ENCODE peak calls at places on chromosomes 12 and 14, in six cellular contexts. One of them, this sample, is unnamed.

GRCh38 chr14:63964063-63964462 is 111.3 kb downstream of the SYNE2 start:
- DNase-seq in fibroblast of mammary gland: no peak
- DNase-seq in lower lobe of right lung: no peak
- DNase-seq in IMR-90: no peak
- DNase-seq in astrocyte: no peak
- DNase-seq in transverse colon: no peak
- DNase-seq in this sample: no peak

GRCh38 chr12:128592345-128592744 is 231.4 kb downstream of the SLC15A4 start:
- DNase-seq in fibroblast of mammary gland: no peak
- DNase-seq in lower lobe of right lung: no peak
- DNase-seq in IMR-90: no peak
- DNase-seq in astrocyte: no peak
- DNase-seq in transverse colon: no peak
- DNase-seq in this sample: no peak

GRCh38 chr14:26939756-26940155 is 341.9 kb upstream of the NOVA1 start:
- DNase-seq in fibroblast of mammary gland: no peak
- DNase-seq in lower lobe of right lung: no peak
- DNase-seq in IMR-90: no peak
- DNase-seq in astrocyte: no peak
- DNase-seq in transverse colon: no peak
- DNase-seq in this sample: no peak

GRCh38 chr12:52246720-52247621 is 13.9 kb downstream of the KRT7 start:
- DNase-seq in fibroblast of mammary gland: no peak
- DNase-seq in lower lobe of right lung: no peak
- DNase-seq in IMR-90: no peak
- DNase-seq in astrocyte: no peak
- DNase-seq in transverse colon: no peak
- DNase-seq in this sample: no peak

GRCh38 chr14:100440207-100440631 is 117.1 kb downstream of the SLC25A47 start:
- DNase-seq in fibroblast of mammary gland: peak
- DNase-seq in lower lobe of right lung: peak
- DNase-seq in IMR-90: peak
- DNase-seq in astrocyte: peak
- DNase-seq in transverse colon: peak
- DNase-seq in this sample: peak

GRCh38 chr14:93970589-93970966 is 5.8 kb downstream of the ASB2 start:
- DNase-seq in fibroblast of mammary gland: no peak
- DNase-seq in lower lobe of right lung: no peak
- DNase-seq in IMR-90: no peak
- DNase-seq in astrocyte: no peak
- DNase-seq in transverse colon: peak
- DNase-seq in this sample: no peak

GRCh38 chr14:102262894-102263462 is 42.0 kb downstream of the MOK start:
- DNase-seq in fibroblast of mammary gland: peak
- DNase-seq in lower lobe of right lung: no peak
- DNase-seq in IMR-90: peak
- DNase-seq in astrocyte: peak
- DNase-seq in transverse colon: no peak
- DNase-seq in this sample: peak

GRCh38 chr12:116698131-116698495 is 39.8 kb downstream of the SPRING1 start:
- DNase-seq in fibroblast of mammary gland: no peak
- DNase-seq in lower lobe of right lung: no peak
- DNase-seq in IMR-90: no peak
- DNase-seq in astrocyte: no peak
- DNase-seq in transverse colon: no peak
- DNase-seq in this sample: no peak

GRCh38 chr12:51183816-51184215 is 10.9 kb upstream of the TFCP2 start:
- DNase-seq in fibroblast of mammary gland: peak
- DNase-seq in lower lobe of right lung: no peak
- DNase-seq in IMR-90: peak
- DNase-seq in astrocyte: peak
- DNase-seq in transverse colon: peak
- DNase-seq in this sample: peak

GRCh38 chr14:67447033-67447381 is 35.0 kb upstream of the PLEK2 start:
- DNase-seq in fibroblast of mammary gland: no peak
- DNase-seq in lower lobe of right lung: no peak
- DNase-seq in IMR-90: no peak
- DNase-seq in astrocyte: no peak
- DNase-seq in transverse colon: no peak
- DNase-seq in this sample: no peak

GRCh38 chr12:58915634-58916033 is 4.7 kb downstream of the LRIG3 start:
- DNase-seq in fibroblast of mammary gland: peak
- DNase-seq in lower lobe of right lung: no peak
- DNase-seq in IMR-90: peak
- DNase-seq in astrocyte: peak
- DNase-seq in transverse colon: peak
- DNase-seq in this sample: peak

GRCh38 chr14:99578541-99579044 is 25.4 kb downstream of the CCDC85C start:
- DNase-seq in fibroblast of mammary gland: no peak
- DNase-seq in lower lobe of right lung: no peak
- DNase-seq in IMR-90: no peak
- DNase-seq in astrocyte: no peak
- DNase-seq in transverse colon: peak
- DNase-seq in this sample: peak

GRCh38 chr12:132686831-132687210 is 321 bp downstream of the POLE start:
- DNase-seq in fibroblast of mammary gland: no peak
- DNase-seq in lower lobe of right lung: peak
- DNase-seq in IMR-90: no peak
- DNase-seq in astrocyte: no peak
- DNase-seq in transverse colon: no peak
- DNase-seq in this sample: no peak

GRCh38 chr12:15044461-15044860 is 71.6 kb downstream of the PDE6H start:
- DNase-seq in fibroblast of mammary gland: peak
- DNase-seq in lower lobe of right lung: no peak
- DNase-seq in IMR-90: no peak
- DNase-seq in astrocyte: peak
- DNase-seq in transverse colon: no peak
- DNase-seq in this sample: peak

GRCh38 chr12:15555466-15555865 is 233.2 kb downstream of the PTPRO start:
- DNase-seq in fibroblast of mammary gland: no peak
- DNase-seq in lower lobe of right lung: no peak
- DNase-seq in IMR-90: no peak
- DNase-seq in astrocyte: peak
- DNase-seq in transverse colon: no peak
- DNase-seq in this sample: no peak

GRCh38 chr12:65232490-65233077 is 45.9 kb upstream of the MSRB3 start:
- DNase-seq in fibroblast of mammary gland: peak
- DNase-seq in lower lobe of right lung: no peak
- DNase-seq in IMR-90: peak
- DNase-seq in astrocyte: peak
- DNase-seq in transverse colon: no peak
- DNase-seq in this sample: peak

GRCh38 chr12:31366104-31366621 is 40.2 kb upstream of the SINHCAF start:
- DNase-seq in fibroblast of mammary gland: no peak
- DNase-seq in lower lobe of right lung: no peak
- DNase-seq in IMR-90: no peak
- DNase-seq in astrocyte: no peak
- DNase-seq in transverse colon: no peak
- DNase-seq in this sample: no peak

GRCh38 chr12:80941916-80942315 is 4.2 kb upstream of the LIN7A start:
- DNase-seq in fibroblast of mammary gland: peak
- DNase-seq in lower lobe of right lung: no peak
- DNase-seq in IMR-90: no peak
- DNase-seq in astrocyte: no peak
- DNase-seq in transverse colon: no peak
- DNase-seq in this sample: no peak

GRCh38 chr12:104183443-104183842 is 32.1 kb upstream of the TXNRD1 start:
- DNase-seq in fibroblast of mammary gland: no peak
- DNase-seq in lower lobe of right lung: no peak
- DNase-seq in IMR-90: no peak
- DNase-seq in astrocyte: no peak
- DNase-seq in transverse colon: no peak
- DNase-seq in this sample: no peak

GRCh38 chr12:48996794-48997718 is 2.1 kb downstream of the DDN start:
- DNase-seq in fibroblast of mammary gland: peak
- DNase-seq in lower lobe of right lung: peak
- DNase-seq in IMR-90: peak
- DNase-seq in astrocyte: peak
- DNase-seq in transverse colon: peak
- DNase-seq in this sample: peak

GRCh38 chr14:36660736-36661505 is 739 bp upstream of the PAX9 start:
- DNase-seq in fibroblast of mammary gland: no peak
- DNase-seq in lower lobe of right lung: no peak
- DNase-seq in IMR-90: no peak
- DNase-seq in astrocyte: no peak
- DNase-seq in transverse colon: no peak
- DNase-seq in this sample: no peak

GRCh38 chr14:98018626-98019025 is 1221.4 kb downstream of the VRK1 start:
- DNase-seq in fibroblast of mammary gland: no peak
- DNase-seq in lower lobe of right lung: no peak
- DNase-seq in IMR-90: no peak
- DNase-seq in astrocyte: no peak
- DNase-seq in transverse colon: no peak
- DNase-seq in this sample: no peak

GRCh38 chr12:13101854-13102375 is 1.6 kb downstream of the GSG1 start:
- DNase-seq in fibroblast of mammary gland: peak
- DNase-seq in lower lobe of right lung: no peak
- DNase-seq in IMR-90: peak
- DNase-seq in astrocyte: no peak
- DNase-seq in transverse colon: peak
- DNase-seq in this sample: no peak

GRCh38 chr12:21774358-21775129 is at the start of gene KCNJ8:
- DNase-seq in fibroblast of mammary gland: peak
- DNase-seq in lower lobe of right lung: peak
- DNase-seq in IMR-90: peak
- DNase-seq in astrocyte: peak
- DNase-seq in transverse colon: peak
- DNase-seq in this sample: peak

GRCh38 chr14:96363751-96364336 is 518 bp downstream of the GSKIP start:
- DNase-seq in fibroblast of mammary gland: peak
- DNase-seq in lower lobe of right lung: peak
- DNase-seq in IMR-90: peak
- DNase-seq in astrocyte: peak
- DNase-seq in transverse colon: peak
- DNase-seq in this sample: peak

GRCh38 chr12:68675098-68675842 is 11.5 kb upstream of the NUP107 start:
- DNase-seq in fibroblast of mammary gland: no peak
- DNase-seq in lower lobe of right lung: peak
- DNase-seq in IMR-90: no peak
- DNase-seq in astrocyte: peak
- DNase-seq in transverse colon: peak
- DNase-seq in this sample: no peak

GRCh38 chr12:111033281-111034147 is 113.1 kb upstream of the MYL2 start:
- DNase-seq in fibroblast of mammary gland: no peak
- DNase-seq in lower lobe of right lung: no peak
- DNase-seq in IMR-90: no peak
- DNase-seq in astrocyte: no peak
- DNase-seq in transverse colon: no peak
- DNase-seq in this sample: no peak

GRCh38 chr12:113136990-113137511 is 1.5 kb upstream of the RASAL1 start:
- DNase-seq in fibroblast of mammary gland: no peak
- DNase-seq in lower lobe of right lung: peak
- DNase-seq in IMR-90: no peak
- DNase-seq in astrocyte: no peak
- DNase-seq in transverse colon: peak
- DNase-seq in this sample: no peak

GRCh38 chr12:81626406-81626805 is 132.7 kb downstream of the PPFIA2 start:
- DNase-seq in fibroblast of mammary gland: no peak
- DNase-seq in lower lobe of right lung: no peak
- DNase-seq in IMR-90: no peak
- DNase-seq in astrocyte: no peak
- DNase-seq in transverse colon: no peak
- DNase-seq in this sample: no peak

GRCh38 chr14:77979666-77980351 is 179.9 kb downstream of the ADCK1 start:
- DNase-seq in fibroblast of mammary gland: peak
- DNase-seq in lower lobe of right lung: no peak
- DNase-seq in IMR-90: no peak
- DNase-seq in astrocyte: peak
- DNase-seq in transverse colon: no peak
- DNase-seq in this sample: no peak
- TF ChIP-seq CTCF in fibroblast of mammary gland: no peak
- TF ChIP-seq CTCF in lower lobe of right lung: no peak
- TF ChIP-seq CTCF in IMR-90: no peak
- TF ChIP-seq CTCF in astrocyte: no peak
- TF ChIP-seq CTCF in transverse colon: no peak
- TF ChIP-seq CTCF in this sample: no peak

GRCh38 chr14:56289155-56289554 is 170.9 kb downstream of the PELI2 start:
- DNase-seq in fibroblast of mammary gland: no peak
- DNase-seq in lower lobe of right lung: no peak
- DNase-seq in IMR-90: no peak
- DNase-seq in astrocyte: no peak
- DNase-seq in transverse colon: no peak
- DNase-seq in this sample: no peak
- H3K4me3 ChIP-seq in fibroblast of mammary gland: no peak
- H3K4me3 ChIP-seq in lower lobe of right lung: no peak
- H3K4me3 ChIP-seq in IMR-90: no peak
- H3K4me3 ChIP-seq in astrocyte: no peak
- H3K4me3 ChIP-seq in transverse colon: no peak
- H3K4me3 ChIP-seq in this sample: no peak

GRCh38 chr12:3261782-3262359 is 184.7 kb downstream of the TSPAN9 start:
- DNase-seq in fibroblast of mammary gland: peak
- DNase-seq in lower lobe of right lung: no peak
- DNase-seq in IMR-90: peak
- DNase-seq in astrocyte: no peak
- DNase-seq in transverse colon: no peak
- DNase-seq in this sample: peak
- TF ChIP-seq CTCF in fibroblast of mammary gland: peak
- TF ChIP-seq CTCF in lower lobe of right lung: peak
- TF ChIP-seq CTCF in IMR-90: peak
- TF ChIP-seq CTCF in astrocyte: no peak
- TF ChIP-seq CTCF in transverse colon: no peak
- TF ChIP-seq CTCF in this sample: peak

GRCh38 chr14:51236314-51236713 is 3.7 kb upstream of the TMX1 start:
- DNase-seq in fibroblast of mammary gland: peak
- DNase-seq in lower lobe of right lung: no peak
- DNase-seq in IMR-90: peak
- DNase-seq in astrocyte: peak
- DNase-seq in transverse colon: no peak
- DNase-seq in this sample: peak
- H3K4me3 ChIP-seq in fibroblast of mammary gland: no peak
- H3K4me3 ChIP-seq in lower lobe of right lung: no peak
- H3K4me3 ChIP-seq in IMR-90: no peak
- H3K4me3 ChIP-seq in astrocyte: no peak
- H3K4me3 ChIP-seq in transverse colon: no peak
- H3K4me3 ChIP-seq in this sample: no peak

DNA sequence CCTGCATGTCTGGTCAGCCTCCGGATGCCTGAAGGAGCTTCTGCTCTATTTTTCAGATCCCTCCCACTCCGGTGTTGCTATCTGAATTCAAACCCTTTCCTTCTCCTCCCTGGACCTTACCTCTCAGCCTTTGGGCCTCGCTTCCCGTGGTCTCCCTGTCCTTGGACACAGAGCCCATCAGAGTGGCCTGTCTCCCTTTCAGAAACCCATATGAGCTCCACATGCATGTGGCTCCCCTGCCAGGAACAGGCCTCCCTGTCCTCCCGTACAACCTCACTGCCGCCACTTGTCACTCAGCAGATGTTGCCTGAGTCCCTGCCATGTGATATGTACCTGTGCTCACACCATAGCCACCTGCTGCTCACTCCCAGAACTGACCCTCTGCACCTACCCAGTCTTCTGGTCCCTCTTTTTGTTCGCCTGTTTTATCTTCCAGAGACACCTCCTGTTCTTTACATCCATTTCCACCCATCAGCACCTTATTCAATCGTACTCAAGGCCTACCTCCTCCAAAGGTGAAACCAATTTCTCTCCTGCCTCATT is 182.5 kb downstream of the ZFP36L1 start:
- DNase-seq in fibroblast of mammary gland: no peak
- DNase-seq in lower lobe of right lung: no peak
- DNase-seq in IMR-90: no peak
- DNase-seq in astrocyte: no peak
- DNase-seq in transverse colon: no peak
- DNase-seq in this sample: no peak
- TF ChIP-seq CTCF in fibroblast of mammary gland: no peak
- TF ChIP-seq CTCF in lower lobe of right lung: no peak
- TF ChIP-seq CTCF in IMR-90: no peak
- TF ChIP-seq CTCF in astrocyte: no peak
- TF ChIP-seq CTCF in transverse colon: no peak
- TF ChIP-seq CTCF in this sample: no peak

GRCh38 chr12:90627180-90627896 is 327.6 kb downstream of the CCER1 start:
- DNase-seq in fibroblast of mammary gland: peak
- DNase-seq in lower lobe of right lung: no peak
- DNase-seq in IMR-90: peak
- DNase-seq in astrocyte: peak
- DNase-seq in transverse colon: no peak
- DNase-seq in this sample: no peak
- H3K4me3 ChIP-seq in fibroblast of mammary gland: no peak
- H3K4me3 ChIP-seq in lower lobe of right lung: no peak
- H3K4me3 ChIP-seq in IMR-90: no peak
- H3K4me3 ChIP-seq in astrocyte: no peak
- H3K4me3 ChIP-seq in transverse colon: no peak
- H3K4me3 ChIP-seq in this sample: no peak